ENCODE peak calls at places on chromosomes 13 and 19, in eight cellular contexts. K, M, G, B, V, E, Q and F are unnamed samples.

GRCh38 chr19:46497773-46498172 is 2.1 kb upstream of the PNMA8B start:
- DNase-seq in K (no peak), M (no peak), G (no peak), B (no peak), V (no peak), E (no peak), Q (no peak), F (no peak)

GRCh38 chr13:30840515-30840914 is 65.6 kb upstream of the MEDAG start:
- DNase-seq in K (no peak), M (no peak), G (no peak), B (no peak), V (no peak), E (no peak), Q (no peak), F (no peak)

GRCh38 chr19:46710687-46711086 is 6.2 kb downstream of the PRKD2 start:
- DNase-seq in K (no peak), M (no peak), G (no peak), B (no peak), V (no peak), E (no peak), Q (no peak), F (no peak)

GRCh38 chr13:107964356-107964755 is 251.0 kb downstream of the LIG4 start:
- DNase-seq in K (no peak), M (no peak), G (no peak), B (peak), V (no peak), E (no peak), Q (no peak), F (no peak)

GRCh38 chr13:101919541-101920306 is 467.2 kb downstream of the ITGBL1 start:
- DNase-seq in K (no peak), M (no peak), G (no peak), B (peak), V (no peak), E (no peak), Q (no peak), F (no peak)

GRCh38 chr13:23146811-23147245 is 34.0 kb upstream of the SGCG start:
- DNase-seq in K (no peak), M (no peak), G (no peak), B (no peak), V (no peak), E (no peak), Q (no peak), F (no peak)

GRCh38 chr13:48410199-48410598 is 2.7 kb downstream of the LPAR6 start:
- DNase-seq in K (no peak), M (no peak), G (no peak), B (no peak), V (no peak), E (no peak), Q (no peak), F (no peak)

GRCh38 chr13:45401306-45401705 is 16.9 kb downstream of the SLC25A30 start:
- DNase-seq in K (no peak), M (no peak), G (no peak), B (no peak), V (no peak), E (no peak), Q (no peak), F (no peak)

GRCh38 chr19:44141191-44142013 is at the start of gene ZNF234:
- DNase-seq in K (peak), M (peak), G (peak), B (peak), V (peak), E (peak), Q (peak), F (peak)

GRCh38 chr13:64723735-64724134 is 2506.4 kb downstream of the PCDH9 start:
- DNase-seq in K (peak), M (no peak), G (peak), B (peak), V (no peak), E (no peak), Q (no peak), F (no peak)

GRCh38 chr13:29884671-29885424 is 34.4 kb upstream of the UBL3 start:
- DNase-seq in K (no peak), M (no peak), G (no peak), B (no peak), V (no peak), E (no peak), Q (no peak), F (no peak)

GRCh38 chr19:33621811-33622504 is at the start of gene CHST8:
- DNase-seq in K (peak), M (peak), G (peak), B (peak), V (no peak), E (no peak), Q (no peak), F (no peak)

GRCh38 chr13:82791035-82791434 is 1091.2 kb downstream of the SLITRK1 start:
- DNase-seq in K (no peak), M (no peak), G (no peak), B (no peak), V (no peak), E (no peak), Q (no peak), F (no peak)